ENCODE peak calls at places on chromosome 13, in four cellular contexts. Y is lower leg skin, J is AG04450, O is transverse colon. H is an unnamed sample.

GRCh38 chr13:114116734-114117133 is 15.7 kb downstream of the RASA3 start:
- DNase-seq in Y (no peak), J (no peak), O (no peak), H (no peak)

GRCh38 chr13:23020246-23020843 is 160.4 kb upstream of the SGCG start:
- DNase-seq in Y (peak; percentile 30), J (no peak), O (peak; percentile 42), H (peak; percentile 24)

GRCh38 chr13:19567820-19568534 is 6.6 kb upstream of the TPTE2 start:
- DNase-seq in Y (no peak), J (no peak), O (no peak), H (no peak)

GRCh38 chr13:72698164-72698563 is 29.3 kb downstream of the MZT1 start:
- DNase-seq in Y (no peak), J (no peak), O (no peak), H (no peak)

GRCh38 chr13:66171821-66172220 is 1058.3 kb downstream of the PCDH9 start:
- DNase-seq in Y (no peak), J (no peak), O (no peak), H (no peak)

GRCh38 chr13:82827704-82828103 is 1054.6 kb downstream of the SLITRK1 start:
- DNase-seq in Y (no peak), J (no peak), O (no peak), H (no peak)

GRCh38 chr13:42814868-42815267 is 33.5 kb downstream of the FAM216B start:
- DNase-seq in Y (no peak), J (peak; percentile 69), O (no peak), H (no peak)

GRCh38 chr13:32425158-32425557 is 2.8 kb downstream of the N4BP2L1 start:
- DNase-seq in Y (no peak), J (no peak), O (no peak), H (no peak)

GRCh38 chr13:42277618-42278276 is 5.8 kb downstream of the AKAP11 start:
- DNase-seq in Y (no peak), J (no peak), O (no peak), H (no peak)

GRCh38 chr13:21884299-21884878 is 213.5 kb downstream of the FGF9 start:
- DNase-seq in Y (no peak), J (no peak), O (no peak), H (no peak)

GRCh38 chr13:75687145-75687763 is 51.1 kb downstream of the LMO7 start:
- DNase-seq in Y (no peak), J (no peak), O (no peak), H (no peak)

GRCh38 chr13:108776650-108777049 is 147.2 kb downstream of the MYO16 start:
- DNase-seq in Y (no peak), J (no peak), O (no peak), H (no peak)

GRCh38 chr13:102798653-102799543 is at the start of the genes BIVM and POGLUT2:
- DNase-seq in Y (peak; percentile 89), J (peak; percentile 76), O (peak; percentile 91), H (peak; percentile 64)

GRCh38 chr13:23202383-23202782 is 21.6 kb downstream of the SGCG start:
- DNase-seq in Y (no peak), J (no peak), O (no peak), H (no peak)

GRCh38 chr13:23902975-23903905 is 5.9 kb upstream of the C1QTNF9B start:
- DNase-seq in Y (no peak), J (no peak), O (no peak), H (no peak)

GRCh38 chr13:90448466-90449037 is 898.9 kb upstream of the MIR17HG start:
- DNase-seq in Y (no peak), J (no peak), O (no peak), H (no peak)

GRCh38 chr13:109869312-109870237 is 83.2 kb upstream of the IRS2 start:
- DNase-seq in Y (no peak), J (peak; percentile 20), O (peak; percentile 64), H (peak; percentile 19)

GRCh38 chr13:114077938-114078335 is 54.5 kb downstream of the RASA3 start:
- DNase-seq in Y (no peak), J (no peak), O (no peak), H (no peak)

DNA sequence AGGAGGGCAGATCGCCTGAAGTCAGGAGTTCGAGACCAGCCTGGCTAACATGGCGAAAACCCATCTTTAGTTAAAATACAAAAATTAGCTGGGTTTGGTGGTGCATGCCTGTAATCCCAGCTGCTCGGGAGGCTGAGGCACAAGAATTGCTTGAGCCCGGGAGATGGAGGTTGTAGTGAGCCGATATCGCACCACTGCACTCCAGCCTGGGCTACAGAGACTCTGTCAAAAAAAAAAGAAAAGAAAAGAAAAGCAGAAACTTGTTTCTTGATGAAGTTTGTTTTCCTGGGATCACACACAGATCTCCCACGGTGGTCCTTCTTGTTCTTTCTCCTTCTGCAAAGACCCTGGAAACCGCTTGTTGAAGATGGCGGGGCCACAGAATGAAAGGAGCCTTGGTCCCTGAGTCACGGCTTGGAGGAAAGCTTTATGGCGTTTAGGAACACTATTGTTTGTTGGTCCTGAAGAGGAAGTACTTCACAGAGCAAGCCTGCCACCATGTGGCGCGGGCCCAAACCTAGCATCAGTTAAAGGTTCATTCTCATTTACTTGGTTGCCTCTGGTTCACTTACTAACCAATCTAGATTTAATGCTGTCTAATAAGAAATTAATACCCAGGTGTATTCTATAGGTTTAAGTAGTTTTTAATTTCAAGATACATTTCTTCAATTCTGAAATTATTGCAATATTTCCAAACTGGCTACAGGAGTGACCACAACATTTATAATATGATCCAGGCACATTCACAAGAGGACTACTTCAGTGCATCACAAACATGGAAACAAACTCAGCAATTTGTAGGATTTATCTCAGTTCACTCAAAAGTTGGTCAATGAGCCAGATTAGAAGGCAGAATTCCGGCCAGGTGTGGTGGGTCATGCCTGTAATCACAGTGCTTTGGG is 21.3 kb upstream of the ARL11 start:
- DNase-seq in Y (peak; percentile 87), J (peak; percentile 68), O (peak; percentile 88), H (peak; percentile 66)
- H3K4me3 ChIP-seq in Y (no peak overlapping the region), J (no peak overlapping the region), O (peak overlapping the region; percentile 19), H (peak overlapping the region; percentile 81)

GRCh38 chr13:94703721-94704314 is 8.5 kb downstream of the SOX21 start:
- DNase-seq in Y (no peak), J (no peak), O (no peak), H (no peak)
- H3K4me3 ChIP-seq in Y (no peak overlapping the region), J (no peak overlapping the region), O (no peak overlapping the region), H (no peak overlapping the region)

GRCh38 chr13:98144501-98145350 is 1.8 kb downstream of the FARP1 start:
- DNase-seq in Y (no peak), J (peak; percentile 43), O (no peak), H (no peak)
- H3K4me3 ChIP-seq in Y (no peak overlapping the region), J (peak overlapping the region; percentile 75), O (peak overlapping the region; percentile 96), H (no peak overlapping the region)

GRCh38 chr13:40651866-40652587 is 14.4 kb downstream of the FOXO1 start:
- DNase-seq in Y (no peak), J (no peak), O (no peak), H (no peak)
- H3K4me3 ChIP-seq in Y (no peak overlapping the region), J (no peak overlapping the region), O (no peak overlapping the region), H (peak overlapping the region; percentile 87)